ENCODE peak calls at places on chromosome 14, in six cellular contexts. One of them, this sample, is unnamed.

GRCh38 chr14:68888883-68889282 is 90.2 kb downstream of the ACTN1 start:
- DNase-seq in nephron progenitor cell: no peak
- DNase-seq in AG10803: no peak
- DNase-seq in GM13976: no peak
- DNase-seq in transverse colon: no peak
- DNase-seq in ovary: no peak
- DNase-seq in this sample: no peak

GRCh38 chr14:32400480-32400879 is 71.4 kb downstream of the AKAP6 start:
- DNase-seq in nephron progenitor cell: no peak
- DNase-seq in AG10803: peak
- DNase-seq in GM13976: no peak
- DNase-seq in transverse colon: no peak
- DNase-seq in ovary: no peak
- DNase-seq in this sample: peak

GRCh38 chr14:103393687-103394626 is 8.7 kb downstream of the MARK3 start:
- DNase-seq in nephron progenitor cell: no peak
- DNase-seq in AG10803: peak
- DNase-seq in GM13976: peak
- DNase-seq in transverse colon: no peak
- DNase-seq in ovary: no peak
- DNase-seq in this sample: peak

GRCh38 chr14:23929131-23929530 is 24.4 kb upstream of the DHRS4 start:
- DNase-seq in nephron progenitor cell: no peak
- DNase-seq in AG10803: no peak
- DNase-seq in GM13976: no peak
- DNase-seq in transverse colon: no peak
- DNase-seq in ovary: no peak
- DNase-seq in this sample: no peak

GRCh38 chr14:31297701-31298344 is 90.2 kb upstream of the HECTD1 start:
- DNase-seq in nephron progenitor cell: no peak
- DNase-seq in AG10803: peak
- DNase-seq in GM13976: no peak
- DNase-seq in transverse colon: no peak
- DNase-seq in ovary: no peak
- DNase-seq in this sample: peak

GRCh38 chr14:54200726-54201125 is 196.1 kb upstream of the CDKN3 start:
- DNase-seq in nephron progenitor cell: no peak
- DNase-seq in AG10803: peak
- DNase-seq in GM13976: no peak
- DNase-seq in transverse colon: no peak
- DNase-seq in ovary: no peak
- DNase-seq in this sample: peak

GRCh38 chr14:55071870-55072640 is 20.6 kb downstream of the MAPK1IP1L start:
- DNase-seq in nephron progenitor cell: peak
- DNase-seq in AG10803: peak
- DNase-seq in GM13976: peak
- DNase-seq in transverse colon: no peak
- DNase-seq in ovary: no peak
- DNase-seq in this sample: peak

GRCh38 chr14:87996276-87996592 is 3.3 kb upstream of the GALC start:
- DNase-seq in nephron progenitor cell: no peak
- DNase-seq in AG10803: no peak
- DNase-seq in GM13976: no peak
- DNase-seq in transverse colon: no peak
- DNase-seq in ovary: no peak
- DNase-seq in this sample: no peak

GRCh38 chr14:94595912-94596311 is 14.7 kb downstream of the SERPINA5 start:
- DNase-seq in nephron progenitor cell: no peak
- DNase-seq in AG10803: no peak
- DNase-seq in GM13976: no peak
- DNase-seq in transverse colon: no peak
- DNase-seq in ovary: no peak
- DNase-seq in this sample: no peak

GRCh38 chr14:54169254-54169924 is 212.8 kb upstream of the BMP4 start:
- DNase-seq in nephron progenitor cell: no peak
- DNase-seq in AG10803: no peak
- DNase-seq in GM13976: no peak
- DNase-seq in transverse colon: no peak
- DNase-seq in ovary: no peak
- DNase-seq in this sample: peak

GRCh38 chr14:84686550-84686949 is 843.4 kb upstream of the FLRT2 start:
- DNase-seq in nephron progenitor cell: no peak
- DNase-seq in AG10803: no peak
- DNase-seq in GM13976: no peak
- DNase-seq in transverse colon: no peak
- DNase-seq in ovary: no peak
- DNase-seq in this sample: no peak

GRCh38 chr14:31787377-31787776 is 226.2 kb downstream of the NUBPL start:
- DNase-seq in nephron progenitor cell: no peak
- DNase-seq in AG10803: no peak
- DNase-seq in GM13976: no peak
- DNase-seq in transverse colon: no peak
- DNase-seq in ovary: no peak
- DNase-seq in this sample: peak

GRCh38 chr14:65222434-65222833 is 120.1 kb upstream of the MAX start:
- DNase-seq in nephron progenitor cell: peak
- DNase-seq in AG10803: peak
- DNase-seq in GM13976: peak
- DNase-seq in transverse colon: peak
- DNase-seq in ovary: peak
- DNase-seq in this sample: peak

GRCh38 chr14:32472512-32473472 is 143.7 kb downstream of the AKAP6 start:
- DNase-seq in nephron progenitor cell: no peak
- DNase-seq in AG10803: peak
- DNase-seq in GM13976: no peak
- DNase-seq in transverse colon: no peak
- DNase-seq in ovary: no peak
- DNase-seq in this sample: peak

GRCh38 chr14:103391048-103391447 is 5.8 kb downstream of the MARK3 start:
- DNase-seq in nephron progenitor cell: no peak
- DNase-seq in AG10803: peak
- DNase-seq in GM13976: peak
- DNase-seq in transverse colon: peak
- DNase-seq in ovary: no peak
- DNase-seq in this sample: peak

GRCh38 chr14:76261371-76261811 is 109.7 kb downstream of the GPATCH2L start:
- DNase-seq in nephron progenitor cell: no peak
- DNase-seq in AG10803: peak
- DNase-seq in GM13976: no peak
- DNase-seq in transverse colon: no peak
- DNase-seq in ovary: no peak
- DNase-seq in this sample: no peak

GRCh38 chr14:60508707-60509437 is at the start of gene SIX6:
- DNase-seq in nephron progenitor cell: peak
- DNase-seq in AG10803: peak
- DNase-seq in GM13976: peak
- DNase-seq in transverse colon: no peak
- DNase-seq in ovary: no peak
- DNase-seq in this sample: no peak

GRCh38 chr14:85414142-85414541 is 115.8 kb upstream of the FLRT2 start:
- DNase-seq in nephron progenitor cell: no peak
- DNase-seq in AG10803: peak
- DNase-seq in GM13976: no peak
- DNase-seq in transverse colon: no peak
- DNase-seq in ovary: no peak
- DNase-seq in this sample: no peak

GRCh38 chr14:90489916-90490726 is 93.3 kb downstream of the CALM1 start:
- DNase-seq in nephron progenitor cell: no peak
- DNase-seq in AG10803: no peak
- DNase-seq in GM13976: peak
- DNase-seq in transverse colon: no peak
- DNase-seq in ovary: no peak
- DNase-seq in this sample: no peak

GRCh38 chr14:61585598-61586538 is 109.4 kb upstream of the HIF1A start:
- DNase-seq in nephron progenitor cell: no peak
- DNase-seq in AG10803: peak
- DNase-seq in GM13976: no peak
- DNase-seq in transverse colon: peak
- DNase-seq in ovary: peak
- DNase-seq in this sample: peak

GRCh38 chr14:57382283-57382682 is 8.1 kb upstream of the NAA30 start:
- DNase-seq in nephron progenitor cell: no peak
- DNase-seq in AG10803: peak
- DNase-seq in GM13976: no peak
- DNase-seq in transverse colon: no peak
- DNase-seq in ovary: no peak
- DNase-seq in this sample: peak

GRCh38 chr14:93042968-93043940 is 72.5 kb downstream of the ITPK1 start:
- DNase-seq in nephron progenitor cell: no peak
- DNase-seq in AG10803: peak
- DNase-seq in GM13976: peak
- DNase-seq in transverse colon: peak
- DNase-seq in ovary: no peak
- DNase-seq in this sample: peak

GRCh38 chr14:28754209-28754985 is 12.2 kb upstream of the FOXG1 start:
- DNase-seq in nephron progenitor cell: peak
- DNase-seq in AG10803: peak
- DNase-seq in GM13976: peak
- DNase-seq in transverse colon: no peak
- DNase-seq in ovary: no peak
- DNase-seq in this sample: peak

GRCh38 chr14:64732066-64732465 is 27.8 kb downstream of the PLEKHG3 start:
- DNase-seq in nephron progenitor cell: no peak
- DNase-seq in AG10803: no peak
- DNase-seq in GM13976: no peak
- DNase-seq in transverse colon: no peak
- DNase-seq in ovary: peak
- DNase-seq in this sample: no peak

GRCh38 chr14:61462566-61463195 is 141.3 kb downstream of the PRKCH start:
- DNase-seq in nephron progenitor cell: no peak
- DNase-seq in AG10803: peak
- DNase-seq in GM13976: no peak
- DNase-seq in transverse colon: no peak
- DNase-seq in ovary: no peak
- DNase-seq in this sample: peak

GRCh38 chr14:104766863-104767633 is 14.1 kb downstream of the SIVA1 start:
- DNase-seq in nephron progenitor cell: no peak
- DNase-seq in AG10803: no peak
- DNase-seq in GM13976: no peak
- DNase-seq in transverse colon: no peak
- DNase-seq in ovary: no peak
- DNase-seq in this sample: no peak

GRCh38 chr14:33855672-33856071 is 95.2 kb downstream of the EGLN3 start:
- DNase-seq in nephron progenitor cell: no peak
- DNase-seq in AG10803: no peak
- DNase-seq in GM13976: no peak
- DNase-seq in transverse colon: no peak
- DNase-seq in ovary: no peak
- DNase-seq in this sample: no peak

GRCh38 chr14:106346534-106347290 is 820.3 kb downstream of the TMEM121 start:
- DNase-seq in nephron progenitor cell: no peak
- DNase-seq in AG10803: no peak
- DNase-seq in GM13976: no peak
- DNase-seq in transverse colon: no peak
- DNase-seq in ovary: no peak
- DNase-seq in this sample: no peak

GRCh38 chr14:94823556-94824341 is 53.8 kb upstream of the GSC start:
- DNase-seq in nephron progenitor cell: no peak
- DNase-seq in AG10803: peak
- DNase-seq in GM13976: no peak
- DNase-seq in transverse colon: no peak
- DNase-seq in ovary: no peak
- DNase-seq in this sample: no peak

DNA sequence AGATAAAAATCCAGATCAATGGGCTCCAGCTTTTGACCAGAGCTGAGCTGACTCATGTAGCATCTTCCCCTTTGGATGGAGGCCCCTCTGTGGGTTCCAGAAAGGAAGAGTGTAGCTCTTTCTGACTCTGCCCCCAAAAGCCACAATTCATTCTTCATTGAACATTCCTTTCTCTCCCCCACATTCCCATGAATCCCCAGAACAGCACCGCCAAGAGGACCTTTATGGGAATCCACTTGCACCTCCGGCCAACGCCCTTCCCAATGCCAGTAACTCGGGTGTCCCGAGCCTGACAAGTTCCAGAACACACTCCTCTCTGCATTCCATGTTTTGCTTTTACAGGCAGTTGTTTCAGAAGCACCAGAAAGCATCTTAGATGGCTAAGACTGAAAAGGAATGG is 210.6 kb upstream of the DIO3 start:
- DNase-seq in nephron progenitor cell: no peak
- DNase-seq in AG10803: no peak
- DNase-seq in GM13976: no peak
- DNase-seq in transverse colon: no peak
- DNase-seq in ovary: no peak
- DNase-seq in this sample: no peak
- TF ChIP-seq CTCF in nephron progenitor cell: no peak
- TF ChIP-seq CTCF in AG10803: no peak
- TF ChIP-seq CTCF in GM13976: no peak
- TF ChIP-seq CTCF in transverse colon: no peak
- TF ChIP-seq CTCF in ovary: no peak
- TF ChIP-seq CTCF in this sample: no peak

GRCh38 chr14:39034481-39035296 is 68.3 kb downstream of the SEC23A start:
- DNase-seq in nephron progenitor cell: peak
- DNase-seq in AG10803: no peak
- DNase-seq in GM13976: no peak
- DNase-seq in transverse colon: no peak
- DNase-seq in ovary: no peak
- DNase-seq in this sample: no peak
- TF ChIP-seq CTCF in nephron progenitor cell: peak
- TF ChIP-seq CTCF in AG10803: peak
- TF ChIP-seq CTCF in GM13976: no peak
- TF ChIP-seq CTCF in transverse colon: peak
- TF ChIP-seq CTCF in ovary: no peak
- TF ChIP-seq CTCF in this sample: peak

GRCh38 chr14:100540926-100541620 is 46.1 kb downstream of the BEGAIN start:
- DNase-seq in nephron progenitor cell: no peak
- DNase-seq in AG10803: no peak
- DNase-seq in GM13976: no peak
- DNase-seq in transverse colon: no peak
- DNase-seq in ovary: no peak
- DNase-seq in this sample: no peak

GRCh38 chr14:100539319-100539645 is 47.9 kb downstream of the BEGAIN start:
- DNase-seq in nephron progenitor cell: peak
- DNase-seq in AG10803: no peak
- DNase-seq in GM13976: no peak
- DNase-seq in transverse colon: peak
- DNase-seq in ovary: no peak
- DNase-seq in this sample: no peak

GRCh38 chr14:100541621-100542560 is 45.3 kb downstream of the BEGAIN start:
- DNase-seq in nephron progenitor cell: no peak
- DNase-seq in AG10803: no peak
- DNase-seq in GM13976: no peak
- DNase-seq in transverse colon: no peak
- DNase-seq in ovary: no peak
- DNase-seq in this sample: no peak

GRCh38 chr14:100539766-100540140 is 47.5 kb downstream of the BEGAIN start:
- DNase-seq in nephron progenitor cell: no peak
- DNase-seq in AG10803: no peak
- DNase-seq in GM13976: no peak
- DNase-seq in transverse colon: no peak
- DNase-seq in ovary: no peak
- DNase-seq in this sample: no peak

GRCh38 chr14:100540141-100540925 is 46.9 kb downstream of the BEGAIN start:
- DNase-seq in nephron progenitor cell: peak
- DNase-seq in AG10803: no peak
- DNase-seq in GM13976: no peak
- DNase-seq in transverse colon: no peak
- DNase-seq in ovary: peak
- DNase-seq in this sample: no peak
- TF ChIP-seq CTCF in nephron progenitor cell: peak
- TF ChIP-seq CTCF in AG10803: no peak
- TF ChIP-seq CTCF in GM13976: no peak
- TF ChIP-seq CTCF in transverse colon: no peak
- TF ChIP-seq CTCF in ovary: no peak
- TF ChIP-seq CTCF in this sample: peak

GRCh38 chr14:44369401-44370123 is 137.5 kb downstream of the FSCB start:
- DNase-seq in nephron progenitor cell: no peak
- DNase-seq in AG10803: no peak
- DNase-seq in GM13976: no peak
- DNase-seq in transverse colon: no peak
- DNase-seq in ovary: no peak
- DNase-seq in this sample: no peak
- TF ChIP-seq CTCF in nephron progenitor cell: no peak
- TF ChIP-seq CTCF in AG10803: no peak
- TF ChIP-seq CTCF in GM13976: no peak
- TF ChIP-seq CTCF in transverse colon: peak
- TF ChIP-seq CTCF in ovary: no peak
- TF ChIP-seq CTCF in this sample: no peak

This sample was measured in HFFc6.